ENCODE peak calls at places on chromosomes 2 and 18, in nine cellular contexts. M is CD8-positive, alpha-beta memory T cell; Y is aorta; Z is IMR-90; G is K562; O is kidney epithelial cell; N is GM23248; R is heart right ventricle; S is kidney. F is an unnamed sample. For H3K36me3, the result is how much of the 10 kb centered on the place peaks cover.

GRCh38 chr2:158529379-158530110 is 72.8 kb downstream of the PKP4 start:
- DNase-seq in M (no peak), Y (no peak), Z (peak), G (no peak), O (no peak), N (peak), R (no peak), S (no peak), F (no peak)

GRCh38 chr2:119290859-119291587 is 67.4 kb downstream of the STEAP3 start:
- DNase-seq in M (peak), Y (peak), Z (peak), G (peak), O (no peak), N (peak), R (peak), S (peak), F (peak)

GRCh38 chr2:111037136-111037535 is 83.6 kb upstream of the BCL2L11 start:
- DNase-seq in M (no peak), Y (no peak), Z (no peak), G (no peak), O (no peak), N (no peak), R (no peak), S (peak), F (no peak)

GRCh38 chr2:16069933-16070647 is 129.7 kb downstream of the MYCN start:
- DNase-seq in M (no peak), Y (no peak), Z (no peak), G (no peak), O (no peak), N (no peak), R (no peak), S (no peak), F (no peak)

GRCh38 chr2:15677141-15677911 is 85.7 kb downstream of the DDX1 start:
- DNase-seq in M (no peak), Y (no peak), Z (no peak), G (no peak), O (no peak), N (no peak), R (no peak), S (no peak), F (peak)

GRCh38 chr2:128536925-128537620 is 218.4 kb upstream of the HS6ST1 start:
- DNase-seq in M (no peak), Y (no peak), Z (peak), G (peak), O (peak), N (peak), R (no peak), S (no peak), F (no peak)

GRCh38 chr2:149740490-149740889 is 152.9 kb upstream of the MMADHC start:
- DNase-seq in M (no peak), Y (no peak), Z (no peak), G (no peak), O (no peak), N (no peak), R (no peak), S (no peak), F (no peak)

GRCh38 chr2:198168651-198169050 is 364.3 kb downstream of the PLCL1 start:
- DNase-seq in M (no peak), Y (no peak), Z (no peak), G (no peak), O (no peak), N (peak), R (no peak), S (no peak), F (no peak)

GRCh38 chr18:75010260-75010659 is 198.7 kb downstream of the PTGR3 start:
- DNase-seq in M (no peak), Y (no peak), Z (no peak), G (no peak), O (no peak), N (no peak), R (no peak), S (no peak), F (no peak)

GRCh38 chr18:28350821-28351220 is 173.9 kb upstream of the CDH2 start:
- DNase-seq in M (no peak), Y (no peak), Z (no peak), G (no peak), O (no peak), N (no peak), R (no peak), S (no peak), F (no peak)

GRCh38 chr18:74498712-74499629 is 2.8 kb downstream of the CNDP2 start:
- DNase-seq in M (peak), Y (peak), Z (no peak), G (no peak), O (no peak), N (peak), R (peak), S (peak), F (no peak)

GRCh38 chr2:31235504-31235902 is 1.6 kb downstream of the EHD3 start:
- DNase-seq in M (no peak), Y (no peak), Z (peak), G (peak), O (peak), N (peak), R (no peak), S (no peak), F (no peak)

GRCh38 chr18:74596959-74597661 is 560 bp upstream of the ZNF407 start:
- DNase-seq in M (no peak), Y (peak), Z (peak), G (peak), O (no peak), N (peak), R (peak), S (peak), F (peak)

GRCh38 chr2:218701806-218702205 is 8.8 kb upstream of the TTLL4 start:
- DNase-seq in M (no peak), Y (no peak), Z (no peak), G (no peak), O (no peak), N (peak), R (no peak), S (no peak), F (no peak)

GRCh38 chr2:216119986-216120385 is 10.8 kb downstream of the XRCC5 start:
- DNase-seq in M (no peak), Y (no peak), Z (no peak), G (no peak), O (no peak), N (no peak), R (no peak), S (no peak), F (no peak)

GRCh38 chr18:11533942-11534496 is 75.4 kb upstream of the SLC35G4 start:
- DNase-seq in M (no peak), Y (no peak), Z (no peak), G (no peak), O (no peak), N (peak), R (no peak), S (no peak), F (no peak)

GRCh38 chr18:9507565-9508088 is 32.3 kb downstream of the RALBP1 start:
- DNase-seq in M (no peak), Y (no peak), Z (no peak), G (no peak), O (no peak), N (no peak), R (no peak), S (no peak), F (no peak)

GRCh38 chr2:24080721-24081120 is 3.9 kb downstream of the TP53I3 start:
- DNase-seq in M (no peak), Y (no peak), Z (peak), G (no peak), O (no peak), N (no peak), R (no peak), S (no peak), F (no peak)

GRCh38 chr2:24086241-24086640 is 1.6 kb upstream of the TP53I3 start:
- DNase-seq in M (no peak), Y (no peak), Z (no peak), G (no peak), O (no peak), N (no peak), R (no peak), S (no peak), F (no peak)

GRCh38 chr2:24082787-24083566 is 1.7 kb downstream of the TP53I3 start:
- DNase-seq in M (no peak), Y (peak), Z (no peak), G (no peak), O (no peak), N (peak), R (no peak), S (peak), F (no peak)

GRCh38 chr2:24084386-24085375 is at the start of gene TP53I3:
- DNase-seq in M (peak), Y (peak), Z (peak), G (peak), O (peak), N (peak), R (peak), S (peak), F (peak)

DNA sequence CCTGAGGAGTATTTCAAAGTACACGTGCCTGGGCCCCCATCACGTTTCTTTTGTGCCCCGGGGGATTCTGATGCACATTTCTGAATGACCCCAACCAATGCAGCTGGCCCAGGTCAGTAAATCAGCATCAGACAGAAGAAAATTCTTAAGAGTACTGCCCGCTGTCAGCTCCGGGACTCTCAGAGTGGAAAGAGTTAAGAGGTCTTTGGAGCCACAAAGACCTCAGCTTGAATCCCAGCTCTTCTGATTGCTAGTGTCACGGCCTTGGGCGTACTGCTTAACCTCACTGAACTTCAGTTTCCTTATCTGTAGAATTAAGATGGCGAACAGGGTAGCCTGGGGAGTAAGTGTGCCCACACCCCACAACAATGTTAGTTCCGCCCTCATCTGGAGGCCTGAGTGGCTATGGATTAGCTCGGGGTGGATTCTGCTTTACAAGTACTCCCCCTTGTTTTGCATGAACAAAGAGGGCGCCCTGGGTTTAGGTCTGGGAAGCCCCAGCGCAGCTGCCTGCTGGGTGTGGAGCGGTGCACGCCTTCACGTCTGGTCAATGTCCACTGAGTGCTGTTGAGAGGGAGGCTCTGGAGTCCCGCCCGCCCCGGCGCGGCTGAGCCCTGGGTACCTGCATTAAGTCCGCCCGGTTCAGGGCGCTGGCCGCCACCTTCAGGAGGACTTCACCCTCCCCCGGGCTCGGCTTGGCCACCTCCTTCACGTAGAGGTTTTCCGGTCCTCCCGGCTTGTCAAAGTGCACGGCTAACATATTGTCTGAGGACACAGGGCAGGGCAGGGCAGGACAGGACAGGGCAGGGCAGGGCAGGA is 858 bp downstream of the TP53I3 start:
- DNase-seq in M (no peak), Y (no peak), Z (peak), G (peak), O (peak), N (peak), R (no peak), S (peak), F (peak)
- H3K4me3 ChIP-seq in M (peak), Y (peak), Z (peak), G (peak), O (peak), N (peak), R (peak), S (peak), F (peak)

GRCh38 chr2:182951948-182952663 is 85.7 kb upstream of the FRZB start:
- DNase-seq in M (no peak), Y (no peak), Z (no peak), G (no peak), O (no peak), N (no peak), R (no peak), S (no peak), F (no peak)
- H3K36me3 ChIP-seq in M (under half), Y (under half), Z (under half), G (half or more), O (under half), N (half or more), R (half or more), S (under half), F (under half)

DNA sequence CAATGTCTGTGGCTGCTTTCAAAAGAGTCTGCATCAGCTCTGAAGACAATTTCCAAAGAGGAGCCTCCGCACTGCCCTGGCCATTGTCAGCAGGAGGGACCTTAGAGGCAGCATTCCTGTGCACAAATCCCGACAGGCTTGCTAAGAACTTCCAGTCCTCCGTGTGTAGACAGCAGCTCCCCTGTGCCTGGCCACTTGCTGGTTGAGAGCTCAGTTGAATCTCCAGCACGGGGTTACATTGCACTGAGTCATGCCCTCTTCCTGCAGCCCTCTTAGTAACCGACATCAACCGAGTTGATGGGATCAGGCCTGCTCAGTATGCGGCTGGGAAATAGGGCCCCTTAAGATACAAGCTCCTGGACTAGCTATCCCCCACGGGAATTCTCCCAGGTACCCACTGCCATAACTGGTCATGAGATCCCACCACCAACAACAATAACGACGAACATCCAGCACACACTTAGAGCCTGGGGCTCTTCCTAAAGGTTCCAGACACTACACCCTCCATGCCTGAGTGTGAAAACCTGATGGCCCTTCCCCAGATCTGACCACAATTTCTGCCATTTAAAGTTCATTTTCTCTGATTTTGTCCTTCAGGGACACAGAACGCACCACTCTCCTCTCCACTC is 12.0 kb downstream of the ATP6V1B1 start:
- DNase-seq in M (no peak), Y (no peak), Z (peak), G (no peak), O (no peak), N (peak), R (no peak), S (no peak), F (no peak)
- H3K4me3 ChIP-seq in M (no peak), Y (no peak), Z (no peak), G (peak), O (no peak), N (peak), R (no peak), S (no peak), F (peak)

DNA sequence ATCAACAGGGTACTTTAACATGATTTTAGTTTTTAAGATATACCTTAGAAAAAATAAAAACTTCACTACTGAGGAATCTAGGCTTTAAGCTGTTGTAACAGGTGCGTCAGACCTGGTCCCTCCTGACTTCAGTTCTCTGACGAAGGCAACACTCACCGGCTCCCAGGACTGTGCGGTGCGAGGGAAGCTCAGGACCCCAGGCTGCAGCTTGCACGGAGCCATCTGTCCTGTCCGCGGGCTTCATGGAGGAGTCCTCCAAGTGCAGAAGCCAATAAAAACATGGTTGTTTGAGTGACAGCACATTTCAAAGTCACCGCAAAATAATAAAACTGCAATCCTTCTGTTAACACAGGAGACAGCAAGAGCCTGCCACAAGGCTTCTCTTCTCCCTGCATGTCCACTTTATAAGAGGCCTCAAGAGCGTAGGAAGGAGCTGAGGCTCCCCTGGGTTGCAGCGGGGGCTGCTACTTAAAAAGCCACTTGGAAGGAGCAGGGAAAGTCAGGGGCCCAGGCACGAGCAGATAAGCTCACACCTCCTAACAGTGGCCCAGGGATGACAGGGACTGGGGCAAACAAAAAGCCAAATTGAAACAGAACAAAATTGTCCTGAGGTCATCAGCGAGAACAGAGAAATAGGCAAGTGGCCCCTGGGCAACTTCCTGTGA is 4.6 kb downstream of the HJURP start:
- DNase-seq in M (no peak), Y (no peak), Z (no peak), G (no peak), O (no peak), N (no peak), R (no peak), S (no peak), F (no peak)
- H3K36me3 ChIP-seq in M (under half), Y (under half), Z (under half), G (half or more), O (under half), N (under half), R (under half), S (under half), F (under half)

GRCh38 chr2:240564191-240564570 is 4.0 kb downstream of the DUSP28 start:
- DNase-seq in M (no peak), Y (no peak), Z (no peak), G (no peak), O (no peak), N (no peak), R (no peak), S (no peak), F (no peak)

GRCh38 chr2:240566203-240567136 is 1.8 kb upstream of the RNPEPL1 start:
- DNase-seq in M (peak), Y (peak), Z (peak), G (peak), O (no peak), N (peak), R (peak), S (peak), F (peak)

GRCh38 chr2:240567137-240567871 is 980 bp upstream of the RNPEPL1 start:
- DNase-seq in M (peak), Y (peak), Z (no peak), G (no peak), O (no peak), N (peak), R (peak), S (peak), F (peak)

GRCh38 chr2:240564571-240565266 is 3.6 kb upstream of the RNPEPL1 start:
- DNase-seq in M (peak), Y (no peak), Z (peak), G (no peak), O (no peak), N (peak), R (no peak), S (no peak), F (peak)

GRCh38 chr2:240565267-240566202 is 2.7 kb upstream of the RNPEPL1 start:
- DNase-seq in M (peak), Y (peak), Z (peak), G (peak), O (no peak), N (peak), R (peak), S (peak), F (peak)
- H3K4me3 ChIP-seq in M (peak), Y (no peak), Z (no peak), G (peak), O (no peak), N (peak), R (no peak), S (no peak), F (no peak)

DNA sequence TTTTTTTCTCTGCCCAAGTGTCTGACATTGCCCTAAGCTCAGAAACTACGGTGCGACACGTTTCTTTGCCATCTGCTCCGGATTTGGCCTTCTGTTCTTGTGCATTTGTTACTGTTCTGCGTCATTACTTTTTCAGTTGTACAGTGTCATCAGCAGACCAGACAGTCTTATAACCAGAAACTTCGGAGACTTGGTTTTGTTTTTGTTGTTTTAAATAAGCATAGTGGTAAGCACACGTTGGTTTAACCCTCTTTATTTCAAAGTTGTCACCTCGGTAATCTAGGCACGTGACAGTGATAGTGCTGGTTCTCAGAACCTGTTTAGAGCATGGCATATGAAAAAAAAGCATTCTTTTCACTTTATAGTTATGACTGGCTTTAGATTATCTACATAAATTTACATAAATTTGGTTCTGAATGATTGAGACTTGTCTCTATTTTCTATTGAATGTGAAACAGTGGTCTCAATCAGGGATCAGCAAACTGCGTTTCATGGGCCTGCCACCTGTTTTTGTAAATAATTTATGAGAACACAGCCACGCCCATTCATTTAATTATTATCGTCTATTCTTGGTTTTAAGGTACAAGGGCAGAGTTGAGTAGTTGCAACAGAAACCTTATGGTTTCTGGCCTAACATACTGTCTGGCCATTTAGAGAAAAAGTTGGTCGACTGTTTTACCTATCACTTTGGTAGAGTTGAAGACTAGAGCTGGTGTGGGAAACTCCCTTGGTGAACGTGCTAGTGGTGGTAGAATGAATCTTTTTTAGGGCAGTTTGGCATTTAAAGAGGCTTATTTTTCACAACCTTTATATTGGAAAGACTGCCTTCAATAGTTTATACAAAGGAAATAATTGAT is 106.5 kb downstream of the ZNF532 start:
- DNase-seq in M (no peak), Y (no peak), Z (no peak), G (no peak), O (no peak), N (no peak), R (no peak), S (no peak), F (no peak)
- H3K36me3 ChIP-seq in M (under half), Y (under half), Z (under half), G (under half), O (under half), N (under half), R (half or more), S (under half), F (under half)